ENCODE peak calls at places on chromosomes 6 and 20, in seven cellular contexts. N, T, O, J, M, P and K are unnamed samples.

GRCh38 chr6:158962371-158962770 is 37.6 kb downstream of the RSPH3 start:
- DNase-seq in N (no peak), T (no peak), O (no peak), J (no peak), M (no peak), P (no peak), K (no peak)

GRCh38 chr6:122947355-122947754 is 48.7 kb upstream of the CLVS2 start:
- DNase-seq in N (no peak), T (no peak), O (no peak), J (no peak), M (no peak), P (no peak), K (peak)

GRCh38 chr6:71906813-71907212 is 20.5 kb downstream of the RIMS1 start:
- DNase-seq in N (no peak), T (no peak), O (no peak), J (no peak), M (no peak), P (no peak), K (no peak)

GRCh38 chr6:46381057-46381456 is 110.2 kb downstream of the RCAN2 start:
- DNase-seq in N (no peak), T (no peak), O (no peak), J (no peak), M (no peak), P (no peak), K (no peak)

GRCh38 chr6:106547053-106547414 is 82.3 kb downstream of the RTN4IP1 start:
- DNase-seq in N (no peak), T (no peak), O (no peak), J (peak), M (no peak), P (no peak), K (peak)

GRCh38 chr6:41358503-41358902 is 23.1 kb downstream of the NCR2 start:
- DNase-seq in N (no peak), T (no peak), O (no peak), J (no peak), M (no peak), P (no peak), K (no peak)

GRCh38 chr20:9202440-9203080 is 133.7 kb downstream of the PLCB4 start:
- DNase-seq in N (no peak), T (no peak), O (no peak), J (no peak), M (no peak), P (peak), K (no peak)

GRCh38 chr6:116309001-116309400 is 29.3 kb upstream of the TSPYL1 start:
- DNase-seq in N (no peak), T (no peak), O (no peak), J (no peak), M (no peak), P (no peak), K (no peak)

GRCh38 chr20:44206132-44206531 is 4.4 kb downstream of the OSER1 start:
- DNase-seq in N (no peak), T (no peak), O (no peak), J (no peak), M (no peak), P (no peak), K (no peak)